ENCODE peak calls at places on chromosomes 12 and 14, in eight cellular contexts. W is astrocyte of the spinal cord, S is NT2/D1, U is AG09309, H is left lung, K is stomach, C is endodermal cell, V is choroid plexus epithelial cell. N is an unnamed sample.
A peak's percentile ranks its signal among the peaks of the same experiment; 100 is the strongest.

GRCh38 chr12:59164991-59165718 is 244.9 kb upstream of the LRIG3 start:
- DNase-seq in W (peak; percentile 59), S (no peak), U (peak; percentile 25), H (no peak), K (no peak), C (no peak), V (peak; percentile 74), N (no peak)

GRCh38 chr14:80494769-80495168 is 283.5 kb upstream of the DIO2 start:
- DNase-seq in W (no peak), S (no peak), U (no peak), H (no peak), K (no peak), C (no peak), V (no peak), N (no peak)

GRCh38 chr12:128140551-128140950 is 126.4 kb upstream of the TMEM132C start:
- DNase-seq in W (no peak), S (no peak), U (no peak), H (no peak), K (no peak), C (no peak), V (no peak), N (no peak)

GRCh38 chr12:49092086-49092815 is 2.4 kb downstream of the DHH start:
- DNase-seq in W (peak; percentile 35), S (peak; percentile 51), U (no peak), H (peak; percentile 79), K (no peak), C (peak; percentile 92), V (peak; percentile 43), N (no peak)

GRCh38 chr12:26939192-26939832 is 1.0 kb downstream of the FGFR1OP2 start:
- DNase-seq in W (peak; percentile 15), S (no peak), U (no peak), H (no peak), K (no peak), C (no peak), V (peak; percentile 25), N (no peak)

GRCh38 chr14:101844219-101844618 is 82.7 kb downstream of the PPP2R5C start:
- DNase-seq in W (no peak), S (no peak), U (no peak), H (no peak), K (no peak), C (no peak), V (no peak), N (no peak)

GRCh38 chr12:93441617-93442410 is at the start of gene UBE2N:
- DNase-seq in W (peak; percentile 97), S (peak; percentile 91), U (peak; percentile 59), H (peak; percentile 100), K (peak; percentile 96), C (peak; percentile 100), V (peak; percentile 96), N (peak; percentile 69)

GRCh38 chr14:49986344-49987014 is 93.6 kb downstream of the ARF6 start:
- DNase-seq in W (peak; percentile 56), S (no peak), U (no peak), H (no peak), K (no peak), C (no peak), V (peak; percentile 67), N (no peak)

GRCh38 chr12:53098354-53098981 is 1.0 kb downstream of the IGFBP6 start:
- DNase-seq in W (peak; percentile 82), S (no peak), U (no peak), H (no peak), K (peak; percentile 24), C (peak; percentile 70), V (peak; percentile 52), N (no peak)

GRCh38 chr12:4379410-4379809 is at the start of gene FGF23:
- DNase-seq in W (peak; percentile 33), S (peak; percentile 90), U (no peak), H (no peak), K (no peak), C (peak; percentile 96), V (peak; percentile 36), N (no peak)

GRCh38 chr12:106581543-106582263 is 1.1 kb upstream of the RFX4 start:
- DNase-seq in W (no peak), S (no peak), U (no peak), H (peak; percentile 79), K (no peak), C (peak; percentile 95), V (peak; percentile 18), N (no peak)

GRCh38 chr12:132399092-132400010 is 70.0 kb upstream of the GALNT9 start:
- DNase-seq in W (no peak), S (no peak), U (no peak), H (peak; percentile 76), K (no peak), C (no peak), V (no peak), N (no peak)

GRCh38 chr14:77181603-77182437 is at the start of gene TMEM63C:
- DNase-seq in W (no peak), S (peak; percentile 77), U (no peak), H (no peak), K (peak; percentile 52), C (peak; percentile 99), V (peak; percentile 28), N (no peak)

GRCh38 chr14:104771918-104772706 is 19.2 kb downstream of the SIVA1 start:
- DNase-seq in W (no peak), S (no peak), U (no peak), H (peak; percentile 74), K (peak; percentile 67), C (no peak), V (no peak), N (no peak)

GRCh38 chr12:4118017-4118510 is 155.5 kb upstream of the CCND2 start:
- DNase-seq in W (peak; percentile 34), S (no peak), U (no peak), H (no peak), K (no peak), C (no peak), V (peak; percentile 64), N (no peak)

GRCh38 chr12:49825360-49825970 is 2.7 kb downstream of the NCKAP5L start:
- DNase-seq in W (peak; percentile 32), S (no peak), U (no peak), H (peak; percentile 86), K (no peak), C (peak; percentile 72), V (peak; percentile 65), N (no peak)

GRCh38 chr12:93322784-93323183 is 54.9 kb upstream of the NUDT4 start:
- DNase-seq in W (peak; percentile 22), S (no peak), U (peak; percentile 39), H (no peak), K (no peak), C (no peak), V (peak; percentile 23), N (peak; percentile 38)

GRCh38 chr14:96181188-96181762 is 23.4 kb upstream of the BDKRB2 start:
- DNase-seq in W (no peak), S (no peak), U (no peak), H (no peak), K (no peak), C (no peak), V (no peak), N (no peak)
- H3K4me3 ChIP-seq in W (no peak overlapping the region), S (no peak overlapping the region), U (no peak overlapping the region), H (no peak overlapping the region), K (no peak overlapping the region), C (no peak overlapping the region), V (no peak overlapping the region), N (no peak overlapping the region)

DNA sequence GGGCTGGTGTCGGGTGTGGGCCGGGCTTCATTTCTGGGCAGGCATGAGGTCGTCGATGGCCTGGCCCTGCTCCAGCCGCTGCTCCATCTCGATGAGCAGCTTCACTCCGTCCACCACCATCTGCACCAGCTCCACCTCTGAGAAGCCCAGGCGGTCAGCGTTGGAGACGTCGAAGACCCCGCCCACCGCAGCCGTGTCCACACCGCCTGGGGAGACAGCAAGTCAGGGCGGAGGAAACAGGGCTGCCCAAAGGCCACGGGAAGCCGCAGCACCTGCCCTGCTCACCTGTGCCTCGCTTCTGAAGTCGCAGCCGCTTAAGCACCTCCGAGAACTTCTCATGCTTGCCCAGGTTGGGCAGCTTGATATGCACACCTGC is 2.8 kb downstream of the CKB start:
- DNase-seq in W (no peak), S (no peak), U (no peak), H (peak; percentile 79), K (peak; percentile 46), C (no peak), V (no peak), N (no peak)
- H3K4me3 ChIP-seq in W (no peak overlapping the region), S (no peak overlapping the region), U (no peak overlapping the region), H (no peak overlapping the region), K (peak overlapping the region; percentile 80), C (peak overlapping the region; percentile 80), V (no peak overlapping the region), N (no peak overlapping the region)

GRCh38 chr12:51726931-51727330 is 121.6 kb downstream of the FIGNL2 start:
- DNase-seq in W (peak; percentile 17), S (no peak), U (no peak), H (no peak), K (no peak), C (no peak), V (no peak), N (no peak)

GRCh38 chr12:51717325-51717925 is 126.4 kb downstream of the SCN8A start:
- DNase-seq in W (no peak), S (no peak), U (no peak), H (no peak), K (no peak), C (no peak), V (no peak), N (no peak)

GRCh38 chr12:51722387-51722786 is 126.1 kb downstream of the FIGNL2 start:
- DNase-seq in W (no peak), S (no peak), U (no peak), H (no peak), K (no peak), C (no peak), V (no peak), N (no peak)

DNA sequence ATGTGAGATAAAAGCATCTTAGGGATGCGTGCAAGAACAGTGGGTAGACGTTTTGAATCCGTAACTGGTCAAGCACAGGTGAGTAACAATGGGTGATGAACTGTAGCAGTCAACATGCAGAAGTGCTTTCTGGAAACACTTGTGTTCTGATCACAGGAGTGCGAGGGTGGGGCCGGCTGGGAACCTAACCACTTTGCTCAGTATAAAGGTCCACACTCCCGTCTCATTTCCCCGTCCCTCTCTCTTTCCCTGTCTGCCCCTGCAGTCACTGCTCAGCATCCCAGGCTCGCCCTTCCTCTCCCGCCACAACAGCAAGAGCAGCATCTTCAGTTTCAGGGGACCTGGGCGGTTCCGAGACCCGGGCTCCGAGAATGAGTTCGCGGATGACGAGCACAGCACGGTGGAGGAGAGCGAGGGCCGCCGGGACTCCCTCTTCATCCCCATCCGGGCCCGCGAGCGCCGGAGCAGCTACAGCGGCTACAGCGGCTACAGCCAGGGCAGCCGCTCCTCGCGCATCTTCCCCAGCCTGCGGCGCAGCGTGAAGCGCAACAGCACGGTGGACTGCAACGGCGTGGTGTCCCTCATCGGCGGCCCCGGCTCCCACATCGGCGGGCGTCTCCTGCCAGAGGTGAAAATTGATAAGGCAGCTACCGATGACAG is 127.1 kb downstream of the FIGNL2 start:
- DNase-seq in W (peak; percentile 13), S (no peak), U (no peak), H (peak; percentile 86), K (no peak), C (peak; percentile 92), V (peak; percentile 18), N (no peak)
- H3K4me3 ChIP-seq in W (peak overlapping the region; percentile 32), S (no peak overlapping the region), U (no peak overlapping the region), H (no peak overlapping the region), K (peak overlapping the region; percentile 11), C (no peak overlapping the region), V (no peak overlapping the region), N (peak overlapping the region; percentile 13)

GRCh38 chr12:107906719-107907118 is 132.2 kb downstream of the ASCL4 start:
- DNase-seq in W (no peak), S (no peak), U (no peak), H (no peak), K (no peak), C (no peak), V (no peak), N (no peak)

GRCh38 chr12:107900588-107900987 is 126.1 kb downstream of the ASCL4 start:
- DNase-seq in W (no peak), S (no peak), U (no peak), H (no peak), K (no peak), C (no peak), V (no peak), N (no peak)

GRCh38 chr12:107903377-107904061 is 129.0 kb downstream of the ASCL4 start:
- DNase-seq in W (peak; percentile 5), S (peak; percentile 77), U (no peak), H (peak; percentile 93), K (peak; percentile 76), C (peak; percentile 96), V (no peak), N (no peak)
- H3K4me3 ChIP-seq in W (no peak overlapping the region), S (peak overlapping the region; percentile 48), U (no peak overlapping the region), H (peak overlapping the region; percentile 27), K (peak overlapping the region; percentile 33), C (peak overlapping the region; percentile 79), V (no peak overlapping the region), N (peak overlapping the region; percentile 19)

N was measured in kidney epithelial cell.